ENCODE peak calls at places on chromosome 2, in ten cellular contexts. One of them, this sample, is unnamed. For H3K4me1, the result is how much of the 10 kb centered on the place peaks cover.

GRCh38 chr2:204357175-204357695 is 188.0 kb upstream of the PARD3B start:
- DNase-seq in A549: no peak
- DNase-seq in breast epithelium: no peak
- DNase-seq in testis: no peak
- DNase-seq in esophagus muscularis mucosa: no peak
- DNase-seq in Peyer's patch: no peak
- DNase-seq in stomach: no peak
- DNase-seq in gastrocnemius medialis: no peak
- DNase-seq in spleen: no peak
- DNase-seq in uterus: no peak
- DNase-seq in this sample: no peak

GRCh38 chr2:219769044-219770030 is 141.9 kb downstream of the SLC4A3 start:
- DNase-seq in A549: no peak
- DNase-seq in breast epithelium: no peak
- DNase-seq in testis: peak
- DNase-seq in esophagus muscularis mucosa: no peak
- DNase-seq in Peyer's patch: no peak
- DNase-seq in stomach: no peak
- DNase-seq in gastrocnemius medialis: peak
- DNase-seq in spleen: no peak
- DNase-seq in uterus: peak
- DNase-seq in this sample: peak

GRCh38 chr2:157307021-157307420 is 18.6 kb downstream of the ERMN start:
- DNase-seq in A549: no peak
- DNase-seq in breast epithelium: no peak
- DNase-seq in testis: no peak
- DNase-seq in esophagus muscularis mucosa: no peak
- DNase-seq in Peyer's patch: no peak
- DNase-seq in stomach: no peak
- DNase-seq in gastrocnemius medialis: no peak
- DNase-seq in spleen: no peak
- DNase-seq in uterus: no peak
- DNase-seq in this sample: no peak

GRCh38 chr2:60530660-60531276 is 22.7 kb downstream of the BCL11A start:
- DNase-seq in A549: no peak
- DNase-seq in breast epithelium: no peak
- DNase-seq in testis: peak
- DNase-seq in esophagus muscularis mucosa: peak
- DNase-seq in Peyer's patch: peak
- DNase-seq in stomach: peak
- DNase-seq in gastrocnemius medialis: no peak
- DNase-seq in spleen: no peak
- DNase-seq in uterus: peak
- DNase-seq in this sample: peak

GRCh38 chr2:238711346-238711745 is 136.5 kb upstream of the TWIST2 start:
- DNase-seq in A549: no peak
- DNase-seq in breast epithelium: peak
- DNase-seq in testis: peak
- DNase-seq in esophagus muscularis mucosa: peak
- DNase-seq in Peyer's patch: no peak
- DNase-seq in stomach: no peak
- DNase-seq in gastrocnemius medialis: no peak
- DNase-seq in spleen: no peak
- DNase-seq in uterus: no peak
- DNase-seq in this sample: no peak

GRCh38 chr2:37892436-37893114 is 32.5 kb upstream of the RMDN2 start:
- DNase-seq in A549: no peak
- DNase-seq in breast epithelium: no peak
- DNase-seq in testis: no peak
- DNase-seq in esophagus muscularis mucosa: no peak
- DNase-seq in Peyer's patch: no peak
- DNase-seq in stomach: no peak
- DNase-seq in gastrocnemius medialis: no peak
- DNase-seq in spleen: no peak
- DNase-seq in uterus: no peak
- DNase-seq in this sample: no peak

GRCh38 chr2:18749912-18750526 is 160.7 kb upstream of the NT5C1B start:
- DNase-seq in A549: peak
- DNase-seq in breast epithelium: no peak
- DNase-seq in testis: peak
- DNase-seq in esophagus muscularis mucosa: no peak
- DNase-seq in Peyer's patch: no peak
- DNase-seq in stomach: peak
- DNase-seq in gastrocnemius medialis: no peak
- DNase-seq in spleen: no peak
- DNase-seq in uterus: peak
- DNase-seq in this sample: peak

GRCh38 chr2:101232770-101233169 is 19.9 kb upstream of the CNOT11 start:
- DNase-seq in A549: no peak
- DNase-seq in breast epithelium: no peak
- DNase-seq in testis: no peak
- DNase-seq in esophagus muscularis mucosa: no peak
- DNase-seq in Peyer's patch: no peak
- DNase-seq in stomach: no peak
- DNase-seq in gastrocnemius medialis: no peak
- DNase-seq in spleen: no peak
- DNase-seq in uterus: no peak
- DNase-seq in this sample: no peak

GRCh38 chr2:179051250-179051649 is 1.3 kb upstream of the CCDC141 start:
- DNase-seq in A549: no peak
- DNase-seq in breast epithelium: no peak
- DNase-seq in testis: no peak
- DNase-seq in esophagus muscularis mucosa: no peak
- DNase-seq in Peyer's patch: no peak
- DNase-seq in stomach: no peak
- DNase-seq in gastrocnemius medialis: peak
- DNase-seq in spleen: no peak
- DNase-seq in uterus: no peak
- DNase-seq in this sample: no peak

GRCh38 chr2:63432373-63432772 is 155.9 kb downstream of the WDPCP start:
- DNase-seq in A549: no peak
- DNase-seq in breast epithelium: no peak
- DNase-seq in testis: no peak
- DNase-seq in esophagus muscularis mucosa: no peak
- DNase-seq in Peyer's patch: no peak
- DNase-seq in stomach: no peak
- DNase-seq in gastrocnemius medialis: no peak
- DNase-seq in spleen: no peak
- DNase-seq in uterus: no peak
- DNase-seq in this sample: no peak

GRCh38 chr2:197310271-197310939 is at the start of gene ANKRD44:
- DNase-seq in A549: peak
- DNase-seq in breast epithelium: peak
- DNase-seq in testis: peak
- DNase-seq in esophagus muscularis mucosa: peak
- DNase-seq in Peyer's patch: peak
- DNase-seq in stomach: peak
- DNase-seq in gastrocnemius medialis: peak
- DNase-seq in spleen: peak
- DNase-seq in uterus: peak
- DNase-seq in this sample: peak
- TF ChIP-seq POLR2A in A549: peak
- TF ChIP-seq POLR2A in breast epithelium: no peak
- TF ChIP-seq POLR2A in testis: no peak
- TF ChIP-seq POLR2A in esophagus muscularis mucosa: no peak
- TF ChIP-seq POLR2A in Peyer's patch: peak
- TF ChIP-seq POLR2A in stomach: no peak
- TF ChIP-seq POLR2A in gastrocnemius medialis: peak
- TF ChIP-seq POLR2A in spleen: peak
- TF ChIP-seq POLR2A in uterus: peak
- TF ChIP-seq POLR2A in this sample: peak

GRCh38 chr2:66494708-66495107 is 59.8 kb downstream of the MEIS1 start:
- DNase-seq in A549: no peak
- DNase-seq in breast epithelium: peak
- DNase-seq in testis: peak
- DNase-seq in esophagus muscularis mucosa: no peak
- DNase-seq in Peyer's patch: no peak
- DNase-seq in stomach: peak
- DNase-seq in gastrocnemius medialis: peak
- DNase-seq in spleen: no peak
- DNase-seq in uterus: peak
- DNase-seq in this sample: no peak

GRCh38 chr2:66497706-66498596 is 63.0 kb downstream of the MEIS1 start:
- DNase-seq in A549: no peak
- DNase-seq in breast epithelium: no peak
- DNase-seq in testis: no peak
- DNase-seq in esophagus muscularis mucosa: no peak
- DNase-seq in Peyer's patch: no peak
- DNase-seq in stomach: no peak
- DNase-seq in gastrocnemius medialis: no peak
- DNase-seq in spleen: no peak
- DNase-seq in uterus: no peak
- DNase-seq in this sample: no peak

GRCh38 chr2:66498597-66498910 is 63.6 kb downstream of the MEIS1 start:
- DNase-seq in A549: no peak
- DNase-seq in breast epithelium: no peak
- DNase-seq in testis: no peak
- DNase-seq in esophagus muscularis mucosa: no peak
- DNase-seq in Peyer's patch: no peak
- DNase-seq in stomach: no peak
- DNase-seq in gastrocnemius medialis: no peak
- DNase-seq in spleen: no peak
- DNase-seq in uterus: no peak
- DNase-seq in this sample: no peak

GRCh38 chr2:66496680-66497420 is 61.9 kb downstream of the MEIS1 start:
- DNase-seq in A549: no peak
- DNase-seq in breast epithelium: no peak
- DNase-seq in testis: no peak
- DNase-seq in esophagus muscularis mucosa: no peak
- DNase-seq in Peyer's patch: no peak
- DNase-seq in stomach: no peak
- DNase-seq in gastrocnemius medialis: no peak
- DNase-seq in spleen: no peak
- DNase-seq in uterus: no peak
- DNase-seq in this sample: no peak

GRCh38 chr2:66495788-66496640 is 61.1 kb downstream of the MEIS1 start:
- DNase-seq in A549: peak
- DNase-seq in breast epithelium: peak
- DNase-seq in testis: peak
- DNase-seq in esophagus muscularis mucosa: no peak
- DNase-seq in Peyer's patch: no peak
- DNase-seq in stomach: peak
- DNase-seq in gastrocnemius medialis: no peak
- DNase-seq in spleen: no peak
- DNase-seq in uterus: peak
- DNase-seq in this sample: peak
- TF ChIP-seq CTCF in A549: peak
- TF ChIP-seq CTCF in breast epithelium: peak
- TF ChIP-seq CTCF in testis: no peak
- TF ChIP-seq CTCF in esophagus muscularis mucosa: peak
- TF ChIP-seq CTCF in Peyer's patch: no peak
- TF ChIP-seq CTCF in stomach: peak
- TF ChIP-seq CTCF in gastrocnemius medialis: no peak
- TF ChIP-seq CTCF in spleen: no peak
- TF ChIP-seq CTCF in uterus: no peak
- TF ChIP-seq CTCF in this sample: peak

GRCh38 chr2:190468814-190469569 is 60.8 kb downstream of the MFSD6 start:
- DNase-seq in A549: peak
- DNase-seq in breast epithelium: peak
- DNase-seq in testis: peak
- DNase-seq in esophagus muscularis mucosa: no peak
- DNase-seq in Peyer's patch: no peak
- DNase-seq in stomach: peak
- DNase-seq in gastrocnemius medialis: peak
- DNase-seq in spleen: no peak
- DNase-seq in uterus: peak
- DNase-seq in this sample: peak
- H3K4me1 ChIP-seq in A549: under half
- H3K4me1 ChIP-seq in breast epithelium: under half
- H3K4me1 ChIP-seq in testis: under half
- H3K4me1 ChIP-seq in esophagus muscularis mucosa: half or more
- H3K4me1 ChIP-seq in Peyer's patch: under half
- H3K4me1 ChIP-seq in stomach: under half
- H3K4me1 ChIP-seq in gastrocnemius medialis: under half
- H3K4me1 ChIP-seq in spleen: under half
- H3K4me1 ChIP-seq in uterus: under half
- H3K4me1 ChIP-seq in this sample: under half

GRCh38 chr2:11169333-11169732 is 14.1 kb downstream of the SLC66A3 start:
- DNase-seq in A549: no peak
- DNase-seq in breast epithelium: no peak
- DNase-seq in testis: no peak
- DNase-seq in esophagus muscularis mucosa: no peak
- DNase-seq in Peyer's patch: no peak
- DNase-seq in stomach: peak
- DNase-seq in gastrocnemius medialis: no peak
- DNase-seq in spleen: peak
- DNase-seq in uterus: no peak
- DNase-seq in this sample: peak
- TF ChIP-seq POLR2A in A549: no peak
- TF ChIP-seq POLR2A in breast epithelium: no peak
- TF ChIP-seq POLR2A in testis: no peak
- TF ChIP-seq POLR2A in esophagus muscularis mucosa: no peak
- TF ChIP-seq POLR2A in Peyer's patch: no peak
- TF ChIP-seq POLR2A in stomach: no peak
- TF ChIP-seq POLR2A in gastrocnemius medialis: no peak
- TF ChIP-seq POLR2A in spleen: no peak
- TF ChIP-seq POLR2A in uterus: no peak
- TF ChIP-seq POLR2A in this sample: no peak

This sample was measured in ovary.